ENCODE peak calls at places on chromosomes 6 and 20, in ten cellular contexts. Q is HS-27A; O is activated naive CD8-positive, alpha-beta T cell treated with anti-CD3 and anti-CD28 coated beads, Interleukin-2, amount 50 U/mL, for 24 hours; H is sciatic nerve; Y is GM20000; V is neuronal stem cell; J is SJSA1; W is T-cell; K is GM18507; D is putamen. T is an unnamed sample.

GRCh38 chr20:50431066-50431450 is 79.1 kb upstream of the PTPN1 start:
- DNase-seq in O (no peak), W (no peak), H (no peak), Q (no peak), J (no peak), V (no peak), D (no peak), Y (no peak), K (no peak), T (no peak)

GRCh38 chr6:153959281-153959680 is 79.8 kb upstream of the OPRM1 start:
- DNase-seq in O (no peak), H (no peak), W (no peak), Q (no peak), K (no peak), J (no peak), D (no peak), Y (no peak), V (no peak), T (no peak)

GRCh38 chr20:51366155-51366886 is 176.2 kb downstream of the NFATC2 start:
- DNase-seq in H (peak), Y (no peak), J (peak), O (no peak), W (no peak), K (no peak), Q (peak), V (no peak), D (no peak), T (no peak)

GRCh38 chr6:110404602-110405001 is 10.8 kb downstream of the DDO start:
- DNase-seq in Q (no peak), O (no peak), J (no peak), V (no peak), H (no peak), Y (no peak), D (no peak), W (no peak), K (no peak), T (no peak)

GRCh38 chr6:34275128-34275804 is 26.5 kb upstream of the SMIM29 start:
- DNase-seq in J (no peak), D (no peak), H (no peak), K (no peak), Y (peak), O (no peak), Q (no peak), W (no peak), V (no peak), T (no peak)

GRCh38 chr6:34276881-34277762 is 28.3 kb upstream of the SMIM29 start:
- DNase-seq in H (no peak), Q (no peak), J (no peak), Y (no peak), V (no peak), O (no peak), W (no peak), K (no peak), D (no peak), T (no peak)

GRCh38 chr6:154537486-154537885 is 27.0 kb upstream of the CNKSR3 start:
- DNase-seq in J (no peak), V (no peak), K (no peak), Y (no peak), D (peak), O (no peak), W (no peak), H (no peak), Q (no peak), T (no peak)

GRCh38 chr6:130577178-130577919 is 211.5 kb downstream of the TMEM200A start:
- DNase-seq in H (no peak), O (no peak), K (no peak), W (no peak), Q (no peak), J (no peak), Y (no peak), V (no peak), D (no peak), T (no peak)

GRCh38 chr20:56685879-56686278 is 56.8 kb downstream of the TFAP2C start:
- DNase-seq in Q (no peak), D (no peak), Y (no peak), W (no peak), K (no peak), J (no peak), H (no peak), O (no peak), V (no peak), T (no peak)

GRCh38 chr20:17659801-17660200 is 22.2 kb downstream of the RRBP1 start:
- DNase-seq in J (no peak), K (no peak), H (no peak), D (no peak), Y (no peak), W (no peak), O (no peak), V (no peak), Q (no peak), T (no peak)

GRCh38 chr6:98808522-98809210 is 25.7 kb upstream of the POU3F2 start:
- DNase-seq in Q (no peak), V (no peak), H (no peak), Y (no peak), O (no peak), W (no peak), J (no peak), K (no peak), D (no peak), T (no peak)

GRCh38 chr20:35207950-35208611 is 18.4 kb upstream of the MMP24 start:
- DNase-seq in J (peak), W (peak), O (peak), H (peak), Y (peak), D (peak), Q (peak), V (peak), K (peak), T (peak)

GRCh38 chr6:133549252-133549925 is 308.2 kb downstream of the EYA4 start:
- DNase-seq in D (no peak), V (peak), H (no peak), Q (no peak), J (no peak), K (no peak), O (no peak), Y (no peak), W (no peak), T (no peak)

GRCh38 chr6:108142240-108142639 is 23.6 kb upstream of the NR2E1 start:
- DNase-seq in D (no peak), Y (no peak), J (no peak), K (no peak), H (no peak), O (no peak), V (no peak), W (no peak), Q (no peak), T (no peak)

GRCh38 chr6:1164600-1164999 is 147.3 kb upstream of the FOXQ1 start:
- DNase-seq in Q (no peak), J (no peak), O (no peak), K (no peak), Y (no peak), W (no peak), V (no peak), H (no peak), D (peak), T (peak)

GRCh38 chr6:58113960-58114359 is 796.5 kb downstream of the PRIM2 start:
- DNase-seq in D (no peak), J (no peak), Q (no peak), K (no peak), O (no peak), Y (no peak), W (no peak), H (no peak), V (no peak), T (no peak)

GRCh38 chr6:45430590-45431202 is 53.0 kb upstream of the SUPT3H start:
- DNase-seq in O (no peak), D (no peak), Q (no peak), V (no peak), J (no peak), W (no peak), H (no peak), K (no peak), Y (no peak), T (no peak)

GRCh38 chr20:32667030-32667429 is 6.7 kb downstream of the C20orf203 start:
- DNase-seq in W (no peak), D (no peak), O (no peak), V (no peak), K (no peak), H (no peak), J (no peak), Q (no peak), Y (no peak), T (no peak)

GRCh38 chr6:116087437-116088027 is 13.1 kb upstream of the NT5DC1 start:
- DNase-seq in W (no peak), Y (peak), V (no peak), H (no peak), J (peak), Q (no peak), O (no peak), K (no peak), D (no peak), T (no peak)

GRCh38 chr6:10272591-10272990 is 142.3 kb downstream of the TFAP2A start:
- DNase-seq in Q (no peak), D (no peak), H (no peak), J (no peak), O (no peak), K (no peak), V (no peak), W (no peak), Y (no peak), T (no peak)

GRCh38 chr20:48275737-48276342 is 490.6 kb upstream of the SULF2 start:
- DNase-seq in D (no peak), Q (no peak), J (no peak), Y (no peak), H (no peak), K (no peak), V (peak), O (no peak), W (no peak), T (no peak)

GRCh38 chr20:9838035-9838377 is 870 bp downstream of the PAK5 start:
- DNase-seq in K (no peak), Y (no peak), V (no peak), H (no peak), D (peak), W (no peak), O (no peak), Q (no peak), J (no peak), T (no peak)